ENCODE peak calls at places on chromosomes 4 and X, in seven cellular contexts. K is GM23248; H is kidney; Z is iPS DF 6.9; M is mammary epithelial cell; X is CD8-positive, alpha-beta memory T cell; J is adrenal gland. S is an unnamed sample. For H3K36me3, the result is how much of the 10 kb centered on the place peaks cover.

GRCh38 chr4:152041304-152041703 is 280.5 kb upstream of the GATB start:
- DNase-seq in H (no peak), K (no peak), M (no peak), Z (no peak), J (no peak), X (no peak), S (no peak)

GRCh38 chr4:159267940-159268327 is 165.1 kb downstream of the RAPGEF2 start:
- DNase-seq in J (no peak), H (no peak), Z (no peak), K (peak), M (no peak), X (no peak), S (no peak)

GRCh38 chr4:14404730-14405129 is 597.6 kb upstream of the CPEB2 start:
- DNase-seq in M (no peak), K (no peak), J (no peak), X (no peak), H (no peak), Z (no peak), S (no peak)

GRCh38 chrX:42269186-42269585 is 345.8 kb upstream of the CASK start:
- DNase-seq in H (no peak), X (no peak), M (peak), K (peak), J (no peak), Z (no peak), S (no peak)

GRCh38 chrX:74434336-74434735 is 13.0 kb downstream of the SLC16A2 start:
- DNase-seq in Z (no peak), J (no peak), H (no peak), X (no peak), M (no peak), K (no peak), S (no peak)

GRCh38 chr4:157013656-157014055 is 42.1 kb upstream of the PDGFC start:
- DNase-seq in Z (no peak), J (no peak), M (no peak), H (no peak), X (no peak), K (peak), S (no peak)

GRCh38 chr4:13980317-13980716 is 352.8 kb upstream of the BOD1L1 start:
- DNase-seq in J (no peak), H (no peak), K (peak), X (no peak), Z (no peak), M (peak), S (peak)

GRCh38 chrX:115616943-115617563 is 56.1 kb downstream of the PLS3 start:
- DNase-seq in Z (no peak), K (peak), M (peak), H (no peak), J (no peak), X (no peak), S (no peak)

GRCh38 chrX:129663171-129663570 is 8.4 kb upstream of the APLN start:
- DNase-seq in X (no peak), M (no peak), Z (no peak), K (no peak), H (no peak), J (no peak), S (peak)

GRCh38 chr4:179803857-179804256 is 2361.6 kb upstream of the AGA start:
- DNase-seq in M (no peak), X (no peak), Z (no peak), K (no peak), J (no peak), H (no peak), S (no peak)

DNA sequence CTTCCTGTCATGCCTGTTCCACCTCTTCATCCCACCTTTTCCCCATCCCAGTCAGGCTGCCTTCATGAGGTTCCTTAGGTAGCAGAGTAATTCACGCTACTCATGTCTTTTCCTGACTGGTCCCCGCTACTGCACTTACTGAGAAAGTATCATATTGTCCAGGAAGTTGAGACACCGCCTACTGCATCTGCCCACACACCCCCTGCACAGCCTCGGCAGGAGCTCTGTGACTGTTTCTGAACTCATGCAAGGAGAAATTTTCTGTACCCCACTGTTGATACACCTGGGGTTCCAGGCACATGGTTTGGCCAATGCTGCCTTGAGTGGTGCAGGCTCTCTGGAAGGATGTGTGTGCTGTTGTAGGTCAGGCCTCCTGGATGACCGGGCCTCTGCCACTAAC is 39.6 kb downstream of the HADH start:
- DNase-seq in M (no peak), K (no peak), H (no peak), X (no peak), Z (no peak), J (no peak), S (no peak)
- H3K36me3 ChIP-seq in M (under half), K (under half), H (under half), X (under half), Z (under half), J (under half), S (under half)

DNA sequence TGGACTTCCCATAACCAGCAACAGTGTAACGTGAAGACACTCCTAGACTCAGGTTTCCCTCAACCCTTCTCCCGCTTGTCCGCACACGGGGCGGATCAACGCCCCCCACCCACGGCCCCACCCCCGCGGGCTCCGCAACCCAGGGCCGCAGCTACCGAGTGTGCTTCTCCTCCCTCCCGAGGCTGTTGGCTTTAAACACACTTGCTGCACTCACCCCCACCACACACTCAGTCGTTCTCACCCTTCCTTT is 50.4 kb upstream of the BCOR start:
- DNase-seq in J (no peak), X (no peak), H (no peak), M (no peak), K (no peak), Z (no peak), S (no peak)
- H3K4me3 ChIP-seq in J (no peak), X (no peak), H (no peak), M (no peak), K (no peak), Z (no peak), S (no peak)

GRCh38 chr4:3123201-3123671 is 48.8 kb downstream of the HTT start:
- DNase-seq in Z (no peak), X (no peak), J (no peak), K (peak), M (no peak), H (no peak), S (no peak)

GRCh38 chr4:3122081-3122563 is 47.6 kb downstream of the HTT start:
- DNase-seq in X (no peak), K (peak), J (no peak), H (no peak), Z (no peak), M (no peak), S (no peak)

GRCh38 chr4:3121596-3121995 is 47.1 kb downstream of the HTT start:
- DNase-seq in Z (no peak), X (no peak), M (no peak), J (no peak), K (no peak), H (no peak), S (no peak)

GRCh38 chr4:3118281-3118680 is 43.8 kb downstream of the HTT start:
- DNase-seq in X (no peak), Z (no peak), J (no peak), M (no peak), K (no peak), H (no peak), S (no peak)

DNA sequence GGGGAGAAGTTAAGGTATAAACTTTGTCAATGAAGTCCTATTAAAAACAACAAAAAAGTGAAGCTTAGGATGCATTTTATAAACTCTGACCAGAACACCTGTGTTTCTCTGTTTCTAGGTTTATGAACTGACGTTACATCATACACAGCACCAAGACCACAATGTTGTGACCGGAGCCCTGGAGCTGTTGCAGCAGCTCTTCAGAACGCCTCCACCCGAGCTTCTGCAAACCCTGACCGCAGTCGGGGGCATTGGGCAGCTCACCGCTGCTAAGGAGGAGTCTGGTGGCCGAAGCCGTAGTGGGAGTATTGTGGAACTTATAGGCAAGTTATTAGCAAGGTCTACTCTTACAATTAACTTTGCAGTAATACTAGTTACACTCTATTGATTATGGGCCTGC is 46.6 kb downstream of the HTT start:
- DNase-seq in M (no peak), X (no peak), H (no peak), J (no peak), Z (no peak), K (no peak), S (no peak)
- H3K36me3 ChIP-seq in M (under half), X (under half), H (under half), J (under half), Z (under half), K (under half), S (under half)

GRCh38 chr4:117868201-117868600 is 166.1 kb upstream of the NDST3 start:
- DNase-seq in J (no peak), Z (no peak), H (no peak), K (no peak), X (no peak), M (no peak), S (no peak)

GRCh38 chr4:117874241-117874640 is 160.0 kb upstream of the NDST3 start:
- DNase-seq in X (no peak), K (no peak), Z (no peak), J (no peak), H (no peak), M (no peak), S (no peak)

DNA sequence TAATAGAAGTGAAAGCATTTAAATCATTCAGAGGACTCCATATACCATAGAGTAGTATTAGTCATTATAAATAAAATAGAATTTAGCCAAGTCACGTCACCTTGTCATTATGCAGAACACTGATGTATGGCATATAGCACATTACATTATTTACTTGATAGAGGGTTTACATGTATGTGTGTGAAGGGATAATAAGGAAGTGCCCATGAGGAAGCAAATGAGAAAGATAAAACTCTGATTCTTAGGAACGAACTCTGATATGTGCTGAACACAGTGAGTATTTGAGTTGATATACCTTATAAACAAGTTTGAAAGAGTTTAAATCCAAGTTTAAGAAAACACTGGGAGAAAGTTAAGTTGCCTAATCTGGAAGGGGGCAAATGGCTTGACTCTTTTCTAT is 160.5 kb upstream of the NDST3 start:
- DNase-seq in X (no peak), H (no peak), K (no peak), M (no peak), J (no peak), Z (no peak), S (no peak)
- H3K4me3 ChIP-seq in X (no peak), H (no peak), K (no peak), M (no peak), J (no peak), Z (no peak), S (no peak)

GRCh38 chrX:31057691-31058090 is 14.2 kb downstream of the FTHL17 start:
- DNase-seq in K (no peak), M (no peak), J (no peak), H (no peak), Z (no peak), X (no peak), S (no peak)
- H3K36me3 ChIP-seq in K (under half), M (under half), J (under half), H (under half), Z (under half), X (under half), S (under half)

DNA sequence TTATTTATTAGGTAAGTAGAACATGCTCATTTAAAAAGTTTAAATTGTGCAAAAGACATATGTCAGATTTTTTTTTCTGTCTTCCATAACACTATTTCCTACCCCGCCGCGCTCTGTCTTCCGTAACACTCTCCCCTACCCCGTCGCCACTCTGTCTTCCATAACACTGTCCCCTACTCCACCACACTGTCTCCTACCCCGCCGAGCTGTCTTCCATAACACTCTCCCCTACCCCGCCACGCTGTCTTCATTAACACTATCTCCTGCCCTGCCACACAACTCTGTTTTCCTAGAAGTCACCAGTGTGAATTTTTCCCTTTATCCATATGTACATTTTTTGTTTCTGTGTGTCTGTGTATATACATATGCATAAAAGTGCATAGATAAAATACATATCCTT is 4.4 kb downstream of the MSMO1 start:
- DNase-seq in X (no peak), H (no peak), K (no peak), J (no peak), Z (no peak), M (no peak), S (no peak)
- H3K4me3 ChIP-seq in X (no peak), H (no peak), K (no peak), J (no peak), Z (no peak), M (peak), S (no peak)

DNA sequence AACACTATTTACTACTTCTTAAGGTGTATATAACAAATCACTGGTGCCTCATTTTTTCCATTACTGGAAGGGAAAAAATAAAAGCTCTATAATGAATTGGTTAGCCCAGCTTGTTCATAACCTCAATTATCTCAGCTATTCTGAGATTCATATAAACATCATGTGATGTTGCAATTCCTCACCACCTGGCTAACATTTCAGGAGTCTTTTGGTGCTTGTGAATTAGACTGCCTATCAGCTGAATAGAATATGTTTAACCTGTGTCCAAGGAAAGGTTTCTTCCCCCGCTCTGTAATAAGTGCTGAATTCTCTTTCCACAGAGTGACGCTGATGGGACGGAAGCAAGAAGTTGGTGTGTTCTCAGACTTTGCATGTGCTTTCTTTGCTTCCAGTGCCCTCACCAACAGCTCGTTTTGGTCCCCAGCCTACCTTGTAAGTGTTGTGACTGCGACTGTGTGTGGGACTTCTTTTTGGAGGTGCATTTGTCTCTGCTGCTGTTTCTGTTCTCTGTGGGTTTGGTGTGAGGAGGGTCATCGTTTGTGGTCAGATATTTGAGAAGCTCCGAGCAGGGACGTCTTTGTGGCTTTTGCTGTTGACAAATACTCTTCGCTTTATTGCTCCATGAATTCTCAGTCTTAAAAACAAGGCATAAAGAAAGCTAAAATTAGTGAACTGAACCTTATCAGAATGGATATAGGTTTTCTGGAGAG is 61.7 kb downstream of the PPARGC1A start:
- DNase-seq in K (no peak), H (no peak), J (no peak), M (no peak), X (no peak), Z (no peak), S (no peak)
- H3K36me3 ChIP-seq in K (under half), H (half or more), J (under half), M (under half), X (under half), Z (under half), S (under half)

DNA sequence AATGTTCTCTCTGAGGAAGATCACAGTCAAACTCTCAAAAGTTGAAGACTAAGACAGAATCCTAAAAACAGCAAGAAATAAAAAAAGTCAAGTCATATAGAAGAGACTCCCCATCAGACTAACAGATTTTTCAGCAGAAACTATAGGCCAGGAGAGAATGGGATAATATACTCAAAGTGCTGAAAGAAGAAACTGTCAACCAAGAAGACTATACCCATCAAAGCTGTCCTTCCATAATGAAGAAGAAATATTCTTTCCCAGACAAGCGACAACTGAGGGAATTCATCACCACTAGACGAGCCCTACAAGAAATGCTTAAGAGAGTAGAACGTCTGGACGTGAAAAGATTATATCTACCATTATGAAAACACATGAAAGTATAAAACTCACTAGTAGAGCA is 22.0 kb downstream of the TLR6 start:
- DNase-seq in X (no peak), J (no peak), K (no peak), H (no peak), M (no peak), Z (no peak), S (no peak)
- H3K4me3 ChIP-seq in X (no peak), J (no peak), K (no peak), H (no peak), M (no peak), Z (no peak), S (no peak)

GRCh38 chr4:182847543-182847942 is 69.6 kb downstream of the DCTD start:
- DNase-seq in K (no peak), X (no peak), M (no peak), J (no peak), Z (no peak), H (no peak), S (no peak)
- H3K36me3 ChIP-seq in K (under half), X (under half), M (under half), J (under half), Z (under half), H (under half), S (under half)

GRCh38 chr4:26829018-26829417 is 31.6 kb upstream of the STIM2 start:
- DNase-seq in K (no peak), M (no peak), X (no peak), Z (no peak), H (no peak), J (no peak), S (no peak)

GRCh38 chr4:26823583-26823982 is 37.1 kb upstream of the STIM2 start:
- DNase-seq in J (no peak), Z (no peak), H (no peak), K (no peak), M (no peak), X (no peak), S (no peak)

GRCh38 chr4:26827798-26828197 is 32.8 kb upstream of the STIM2 start:
- DNase-seq in M (no peak), Z (no peak), J (no peak), H (no peak), K (no peak), X (no peak), S (peak)

GRCh38 chr4:26830016-26830415 is 30.6 kb upstream of the STIM2 start:
- DNase-seq in X (no peak), M (no peak), Z (no peak), J (no peak), K (no peak), H (no peak), S (no peak)

DNA sequence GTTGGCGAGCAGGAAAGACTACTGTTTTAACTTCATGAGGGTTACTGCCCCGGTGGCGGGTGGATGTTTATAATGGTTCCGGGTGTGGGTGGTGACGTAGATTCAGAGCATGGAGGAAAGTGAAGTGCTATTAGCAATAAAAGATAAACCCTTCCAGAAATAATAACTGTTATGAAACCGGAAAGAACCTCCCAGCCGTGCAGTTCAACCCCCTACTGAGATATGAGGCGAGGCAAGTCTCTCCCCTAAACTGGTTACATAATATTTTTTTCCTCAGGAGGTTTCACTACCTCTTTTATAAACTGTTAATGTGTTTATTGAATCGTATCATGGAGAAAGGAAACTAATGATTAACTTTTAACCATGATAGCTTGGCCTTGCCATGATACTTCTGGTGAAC is 33.9 kb upstream of the STIM2 start:
- DNase-seq in X (no peak), H (no peak), K (no peak), M (no peak), Z (no peak), J (no peak), S (peak)
- H3K4me3 ChIP-seq in X (no peak), H (peak), K (no peak), M (no peak), Z (no peak), J (no peak), S (no peak)

S was measured in small intestine.